ENCODE peak calls at places on chromosomes 16 and 17, in ten cellular contexts. K is T-helper 1 cell; E is stimulated activated CD4-positive, alpha-beta T cell treated with anti-CD3 and anti-CD28 coated beads, Interleukin-1b, Interleukin-23, amount 100 ng/mL, for 1 hour; O is hepatic stellate cell; W is ovary; G is EH; M is NCI-H774; Z is dorsolateral prefrontal cortex; S is activated T-helper 9 cell treated with anti-CD3 and anti-CD28 coated beads, Interleukin-2, amount 50 U/mL, for 16 hours; U is astrocyte of the hippocampus. D is an unnamed sample.

GRCh38 chr17:72587773-72588511 is 467.1 kb downstream of the SOX9 start:
- DNase-seq in W (no peak), M (peak; percentile 55), K (peak; percentile 4), U (peak; percentile 68), O (peak; percentile 65), S (no peak), G (peak; percentile 53), Z (no peak), E (no peak), D (no peak)

GRCh38 chr17:15655162-15655561 is 28.9 kb downstream of the TRIM16 start:
- DNase-seq in E (no peak), G (peak; percentile 53), Z (no peak), O (no peak), S (no peak), K (no peak), U (peak; percentile 62), W (no peak), M (no peak), D (no peak)

GRCh38 chr17:62014526-62014925 is 50.6 kb downstream of the MED13 start:
- DNase-seq in Z (no peak), E (no peak), U (peak; percentile 62), K (no peak), W (no peak), M (no peak), G (peak; percentile 54), S (no peak), O (no peak), D (no peak)

GRCh38 chr17:31297090-31297489 is at the start of gene OMG:
- DNase-seq in O (no peak), Z (peak; percentile 42), S (no peak), K (no peak), G (no peak), U (no peak), W (no peak), E (no peak), M (no peak), D (peak; percentile 58)

GRCh38 chr17:57956311-57957119 is 1.3 kb upstream of the CUEDC1 start:
- DNase-seq in Z (no peak), E (no peak), U (peak; percentile 44), S (no peak), W (no peak), K (peak; percentile 38), M (no peak), G (no peak), O (no peak), D (no peak)

GRCh38 chr17:16975744-16976625 is 4.1 kb upstream of the TNFRSF13B start:
- DNase-seq in E (no peak), O (no peak), Z (no peak), U (no peak), K (peak; percentile 39), W (no peak), G (peak; percentile 53), S (no peak), M (no peak), D (no peak)

GRCh38 chr16:71628810-71629209 is 2.8 kb downstream of the MARVELD3 start:
- DNase-seq in E (no peak), S (no peak), Z (no peak), G (peak; percentile 11), U (peak; percentile 65), K (no peak), O (no peak), W (no peak), M (no peak), D (no peak)

GRCh38 chr16:23207485-23207884 is 24.9 kb downstream of the SCNN1G start:
- DNase-seq in S (no peak), M (peak; percentile 95), U (no peak), K (no peak), Z (no peak), W (no peak), O (no peak), G (no peak), E (no peak), D (no peak)

GRCh38 chr17:72682597-72682996 is 409.9 kb downstream of the SLC39A11 start:
- DNase-seq in U (no peak), E (no peak), G (peak; percentile 84), S (no peak), Z (no peak), M (no peak), W (no peak), O (peak; percentile 41), K (no peak), D (no peak)

GRCh38 chr16:27315333-27316037 is 1.7 kb downstream of the IL4R start:
- DNase-seq in O (peak; percentile 60), S (peak; percentile 19), M (no peak), U (no peak), W (no peak), Z (no peak), E (no peak), K (peak; percentile 78), G (peak; percentile 54), D (no peak)

GRCh38 chr16:13110124-13110796 is 208.9 kb downstream of the SHISA9 start:
- DNase-seq in M (no peak), U (peak; percentile 90), Z (no peak), G (peak; percentile 2), O (no peak), K (no peak), W (no peak), E (no peak), S (no peak), D (peak; percentile 35)

GRCh38 chr17:40707720-40708119 is 4.2 kb upstream of the KRT24 start:
- DNase-seq in G (no peak), E (no peak), Z (no peak), O (no peak), S (no peak), M (no peak), K (no peak), U (no peak), W (no peak), D (no peak)

GRCh38 chr16:84465154-84465553 is 39.3 kb downstream of the MEAK7 start:
- DNase-seq in Z (no peak), M (no peak), E (no peak), O (no peak), S (no peak), W (no peak), K (no peak), G (no peak), U (no peak), D (no peak)

GRCh38 chr16:31487720-31488629 is 5.1 kb downstream of the SLC5A2 start:
- DNase-seq in U (peak; percentile 60), Z (no peak), O (peak; percentile 66), G (peak; percentile 55), E (peak; percentile 32), W (peak; percentile 57), S (peak; percentile 56), M (peak; percentile 63), K (peak; percentile 74), D (no peak)

GRCh38 chr17:16068323-16068722 is 68.7 kb downstream of the TTC19 start:
- DNase-seq in E (no peak), G (peak; percentile 5), W (no peak), Z (no peak), U (no peak), M (no peak), K (no peak), O (no peak), S (no peak), D (no peak)

GRCh38 chr16:69787883-69788282 is 25.8 kb downstream of the WWP2 start:
- DNase-seq in E (no peak), U (no peak), G (no peak), W (no peak), S (no peak), O (no peak), M (no peak), K (no peak), Z (no peak), D (no peak)

GRCh38 chr16:15849209-15849981 is 7.4 kb downstream of the MYH11 start:
- DNase-seq in U (no peak), E (no peak), W (no peak), O (no peak), Z (no peak), S (no peak), K (no peak), G (no peak), M (no peak), D (no peak)

GRCh38 chr17:1156864-1157263 is 22.9 kb downstream of the ABR start:
- DNase-seq in M (no peak), U (no peak), K (no peak), S (no peak), Z (no peak), G (no peak), W (no peak), E (no peak), O (no peak), D (no peak)

GRCh38 chr17:19630035-19630434 is 18.5 kb upstream of the ALDH3A2 start:
- DNase-seq in K (no peak), E (no peak), G (no peak), O (no peak), Z (no peak), M (no peak), W (no peak), S (no peak), U (no peak), D (no peak)

GRCh38 chr16:4653981-4654380 is 29.4 kb downstream of the MGRN1 start:
- DNase-seq in S (no peak), M (no peak), O (no peak), G (no peak), E (no peak), U (peak; percentile 28), Z (no peak), K (no peak), W (no peak), D (no peak)

GRCh38 chr17:31530391-31530990 is 139.0 kb downstream of the RAB11FIP4 start:
- DNase-seq in S (no peak), E (no peak), O (no peak), M (no peak), U (no peak), Z (no peak), G (no peak), W (peak; percentile 71), K (no peak), D (no peak)

GRCh38 chr17:57578608-57578990 is 166.5 kb downstream of the CCDC182 start:
- DNase-seq in M (no peak), U (peak; percentile 46), Z (no peak), E (no peak), O (no peak), G (no peak), W (no peak), K (no peak), S (no peak), D (no peak)

GRCh38 chr17:83010323-83011200 is 68.8 kb upstream of the METRNL start:
- DNase-seq in E (no peak), O (no peak), U (peak; percentile 47), K (no peak), Z (no peak), S (no peak), W (no peak), M (peak; percentile 3), G (peak; percentile 20), D (no peak)

GRCh38 chr17:36849871-36850348 is 87.4 kb upstream of the LHX1 start:
- DNase-seq in G (peak; percentile 86), O (peak; percentile 49), S (peak; percentile 18), M (no peak), U (peak; percentile 60), E (no peak), W (no peak), Z (no peak), K (peak; percentile 85), D (no peak)

GRCh38 chr16:48608452-48608851 is 1.5 kb downstream of the N4BP1 start:
- DNase-seq in S (no peak), W (no peak), M (no peak), O (no peak), G (peak; percentile 42), U (peak; percentile 18), Z (no peak), E (no peak), K (peak; percentile 81), D (no peak)

GRCh38 chr17:4206945-4207344 is 56.8 kb downstream of the ANKFY1 start:
- DNase-seq in M (no peak), U (no peak), G (peak; percentile 26), S (no peak), O (peak; percentile 43), W (no peak), E (no peak), Z (no peak), K (no peak), D (no peak)

GRCh38 chr16:35188288-35189155 is 1729.1 kb downstream of the TP53TG3F start:
- DNase-seq in G (no peak), E (no peak), O (no peak), U (no peak), K (no peak), W (no peak), S (no peak), M (no peak), Z (no peak), D (no peak)

GRCh38 chr17:75785770-75786538 is 1.3 kb downstream of the UNK start:
- DNase-seq in M (no peak), W (no peak), E (no peak), U (peak; percentile 59), Z (no peak), G (peak; percentile 45), O (no peak), K (peak; percentile 36), S (no peak), D (no peak)